ENCODE peak calls at places on chromosome 4, in seven cellular contexts. N, M, V, K, L, I and H are unnamed samples.

GRCh38 chr4:80171251-80171650 is 26.1 kb upstream of the PRDM8 start:
- DNase-seq in I (no peak), N (no peak), V (no peak), K (no peak), L (no peak), M (no peak), H (peak; percentile 71)

GRCh38 chr4:89469930-89470375 is 162.4 kb upstream of the GPRIN3 start:
- DNase-seq in M (no peak), V (no peak), K (peak; percentile 85), I (peak; percentile 47), L (peak; percentile 69), N (peak; percentile 81), H (peak; percentile 36)

GRCh38 chr4:138039010-138039409 is 203.1 kb downstream of the SLC7A11 start:
- DNase-seq in M (no peak), V (no peak), I (peak; percentile 44), L (no peak), K (no peak), N (no peak), H (no peak)

GRCh38 chr4:46933686-46934085 is 24.6 kb upstream of the COX7B2 start:
- DNase-seq in L (no peak), I (no peak), N (no peak), K (no peak), V (no peak), M (no peak), H (no peak)

GRCh38 chr4:106063009-106063408 is 167.7 kb downstream of the NPNT start:
- DNase-seq in M (no peak), N (peak; percentile 73), V (no peak), K (peak; percentile 70), I (no peak), L (no peak), H (no peak)

GRCh38 chr4:101020956-101021355 is 326.4 kb downstream of the PPP3CA start:
- DNase-seq in V (no peak), I (no peak), N (peak; percentile 3), M (no peak), K (peak; percentile 26), L (peak; percentile 30), H (peak; percentile 16)

GRCh38 chr4:20443406-20443805 is 191.7 kb downstream of the SLIT2 start:
- DNase-seq in K (peak; percentile 16), N (no peak), M (no peak), I (no peak), L (no peak), V (no peak), H (no peak)

GRCh38 chr4:87985097-87985886 is 9.8 kb downstream of the SPP1 start:
- DNase-seq in N (peak; percentile 87), K (peak; percentile 63), M (peak; percentile 74), I (peak; percentile 33), V (peak; percentile 69), L (peak; percentile 64), H (peak; percentile 65)

GRCh38 chr4:160375746-160376452 is 1273.0 kb downstream of the RAPGEF2 start:
- DNase-seq in V (no peak), I (no peak), M (no peak), K (no peak), N (no peak), L (no peak), H (no peak)